ENCODE peak calls at places on chromosomes 12 and 14, in six cellular contexts. One of them, this sample, is unnamed.

GRCh38 chr12:71415336-71416231 is 24.0 kb upstream of the LGR5 start:
- ATAC-seq in upper lobe of left lung: peak; percentile 69
- ATAC-seq in K562: peak; percentile 95
- ATAC-seq in HepG2: peak; percentile 90
- ATAC-seq in GM12878: peak; percentile 92
- ATAC-seq in A549: peak; percentile 98
- ATAC-seq in this sample: no peak

GRCh38 chr12:11729439-11730150 is 80.1 kb downstream of the ETV6 start:
- ATAC-seq in upper lobe of left lung: no peak
- ATAC-seq in K562: no peak
- ATAC-seq in HepG2: no peak
- ATAC-seq in GM12878: peak; percentile 38
- ATAC-seq in A549: no peak
- ATAC-seq in this sample: no peak

GRCh38 chr12:69527506-69528272 is 57.5 kb downstream of the FRS2 start:
- ATAC-seq in upper lobe of left lung: peak; percentile 56
- ATAC-seq in K562: no peak
- ATAC-seq in HepG2: no peak
- ATAC-seq in GM12878: peak; percentile 26
- ATAC-seq in A549: peak; percentile 55
- ATAC-seq in this sample: peak; percentile 36

GRCh38 chr14:94115068-94115591 is 4.6 kb downstream of the IFI27 start:
- ATAC-seq in upper lobe of left lung: no peak
- ATAC-seq in K562: no peak
- ATAC-seq in HepG2: no peak
- ATAC-seq in GM12878: no peak
- ATAC-seq in A549: peak; percentile 13
- ATAC-seq in this sample: peak; percentile 54

GRCh38 chr12:23474438-23475000 is 475.0 kb downstream of the SOX5 start:
- ATAC-seq in upper lobe of left lung: peak; percentile 16
- ATAC-seq in K562: no peak
- ATAC-seq in HepG2: no peak
- ATAC-seq in GM12878: no peak
- ATAC-seq in A549: no peak
- ATAC-seq in this sample: peak; percentile 22

GRCh38 chr12:11228268-11228879 is 41.1 kb downstream of the PRB3 start:
- ATAC-seq in upper lobe of left lung: peak; percentile 43
- ATAC-seq in K562: peak; percentile 85
- ATAC-seq in HepG2: peak; percentile 97
- ATAC-seq in GM12878: peak; percentile 98
- ATAC-seq in A549: peak; percentile 95
- ATAC-seq in this sample: no peak

GRCh38 chr14:65290830-65291229 is 121.7 kb upstream of the FUT8 start:
- ATAC-seq in upper lobe of left lung: no peak
- ATAC-seq in K562: no peak
- ATAC-seq in HepG2: no peak
- ATAC-seq in GM12878: peak; percentile 11
- ATAC-seq in A549: peak; percentile 43
- ATAC-seq in this sample: no peak

GRCh38 chr12:77500124-77500523 is 330.6 kb upstream of the NAV3 start:
- ATAC-seq in upper lobe of left lung: no peak
- ATAC-seq in K562: no peak
- ATAC-seq in HepG2: no peak
- ATAC-seq in GM12878: no peak
- ATAC-seq in A549: no peak
- ATAC-seq in this sample: no peak

GRCh38 chr12:114898159-114898558 is 214.2 kb upstream of the TBX3 start:
- ATAC-seq in upper lobe of left lung: no peak
- ATAC-seq in K562: no peak
- ATAC-seq in HepG2: no peak
- ATAC-seq in GM12878: no peak
- ATAC-seq in A549: no peak
- ATAC-seq in this sample: no peak

GRCh38 chr12:129607756-129608155 is 296.1 kb downstream of the TMEM132D start:
- ATAC-seq in upper lobe of left lung: no peak
- ATAC-seq in K562: no peak
- ATAC-seq in HepG2: no peak
- ATAC-seq in GM12878: no peak
- ATAC-seq in A549: no peak
- ATAC-seq in this sample: no peak

GRCh38 chr12:122939151-122939550 is 27.1 kb downstream of the ABCB9 start:
- ATAC-seq in upper lobe of left lung: no peak
- ATAC-seq in K562: no peak
- ATAC-seq in HepG2: no peak
- ATAC-seq in GM12878: no peak
- ATAC-seq in A549: no peak
- ATAC-seq in this sample: no peak

GRCh38 chr14:38255673-38256357 is at the start of gene CLEC14A:
- ATAC-seq in upper lobe of left lung: peak; percentile 68
- ATAC-seq in K562: no peak
- ATAC-seq in HepG2: peak; percentile 52
- ATAC-seq in GM12878: no peak
- ATAC-seq in A549: peak; percentile 59
- ATAC-seq in this sample: peak; percentile 84

GRCh38 chr14:29928342-29928640 is 644 bp upstream of the PRKD1 start:
- ATAC-seq in upper lobe of left lung: peak; percentile 12
- ATAC-seq in K562: no peak
- ATAC-seq in HepG2: peak; percentile 1
- ATAC-seq in GM12878: no peak
- ATAC-seq in A549: peak; percentile 15
- ATAC-seq in this sample: no peak

GRCh38 chr12:57836442-57837375 is 9.8 kb downstream of the CTDSP2 start:
- ATAC-seq in upper lobe of left lung: peak; percentile 48
- ATAC-seq in K562: peak; percentile 82
- ATAC-seq in HepG2: no peak
- ATAC-seq in GM12878: peak; percentile 63
- ATAC-seq in A549: peak; percentile 12
- ATAC-seq in this sample: peak; percentile 63

GRCh38 chr14:97137705-97138104 is 340.5 kb downstream of the VRK1 start:
- ATAC-seq in upper lobe of left lung: no peak
- ATAC-seq in K562: no peak
- ATAC-seq in HepG2: no peak
- ATAC-seq in GM12878: no peak
- ATAC-seq in A549: no peak
- ATAC-seq in this sample: no peak

GRCh38 chr14:90545431-90545830 is 148.6 kb downstream of the CALM1 start:
- ATAC-seq in upper lobe of left lung: no peak
- ATAC-seq in K562: no peak
- ATAC-seq in HepG2: no peak
- ATAC-seq in GM12878: no peak
- ATAC-seq in A549: no peak
- ATAC-seq in this sample: no peak

GRCh38 chr12:114952573-114953196 is 268.7 kb upstream of the TBX3 start:
- ATAC-seq in upper lobe of left lung: no peak
- ATAC-seq in K562: no peak
- ATAC-seq in HepG2: no peak
- ATAC-seq in GM12878: no peak
- ATAC-seq in A549: no peak
- ATAC-seq in this sample: peak; percentile 36

GRCh38 chr12:46357438-46358324 is 14.9 kb downstream of the SLC38A2 start:
- ATAC-seq in upper lobe of left lung: peak; percentile 28
- ATAC-seq in K562: peak; percentile 72
- ATAC-seq in HepG2: peak; percentile 59
- ATAC-seq in GM12878: peak; percentile 12
- ATAC-seq in A549: peak; percentile 60
- ATAC-seq in this sample: peak; percentile 34

GRCh38 chr12:20547788-20548575 is 147.2 kb upstream of the SLCO1C1 start:
- ATAC-seq in upper lobe of left lung: no peak
- ATAC-seq in K562: no peak
- ATAC-seq in HepG2: no peak
- ATAC-seq in GM12878: no peak
- ATAC-seq in A549: no peak
- ATAC-seq in this sample: no peak

GRCh38 chr12:8658361-8658760 is 4.3 kb downstream of the MFAP5 start:
- ATAC-seq in upper lobe of left lung: peak; percentile 75
- ATAC-seq in K562: no peak
- ATAC-seq in HepG2: no peak
- ATAC-seq in GM12878: no peak
- ATAC-seq in A549: no peak
- ATAC-seq in this sample: no peak

GRCh38 chr14:103074699-103075341 is 9.2 kb upstream of the LBHD2 start:
- ATAC-seq in upper lobe of left lung: peak; percentile 73
- ATAC-seq in K562: peak; percentile 49
- ATAC-seq in HepG2: peak; percentile 42
- ATAC-seq in GM12878: peak; percentile 2
- ATAC-seq in A549: peak; percentile 32
- ATAC-seq in this sample: peak; percentile 47

GRCh38 chr14:93916476-93916875 is 10.7 kb upstream of the FAM181A start:
- ATAC-seq in upper lobe of left lung: no peak
- ATAC-seq in K562: no peak
- ATAC-seq in HepG2: no peak
- ATAC-seq in GM12878: no peak
- ATAC-seq in A549: no peak
- ATAC-seq in this sample: no peak

GRCh38 chr12:132707241-132707640 is 3.4 kb upstream of the PGAM5 start:
- ATAC-seq in upper lobe of left lung: no peak
- ATAC-seq in K562: no peak
- ATAC-seq in HepG2: no peak
- ATAC-seq in GM12878: no peak
- ATAC-seq in A549: no peak
- ATAC-seq in this sample: no peak

GRCh38 chr14:74978416-74978947 is 23.1 kb upstream of the PGF start:
- ATAC-seq in upper lobe of left lung: no peak
- ATAC-seq in K562: no peak
- ATAC-seq in HepG2: no peak
- ATAC-seq in GM12878: no peak
- ATAC-seq in A549: no peak
- ATAC-seq in this sample: no peak

DNA sequence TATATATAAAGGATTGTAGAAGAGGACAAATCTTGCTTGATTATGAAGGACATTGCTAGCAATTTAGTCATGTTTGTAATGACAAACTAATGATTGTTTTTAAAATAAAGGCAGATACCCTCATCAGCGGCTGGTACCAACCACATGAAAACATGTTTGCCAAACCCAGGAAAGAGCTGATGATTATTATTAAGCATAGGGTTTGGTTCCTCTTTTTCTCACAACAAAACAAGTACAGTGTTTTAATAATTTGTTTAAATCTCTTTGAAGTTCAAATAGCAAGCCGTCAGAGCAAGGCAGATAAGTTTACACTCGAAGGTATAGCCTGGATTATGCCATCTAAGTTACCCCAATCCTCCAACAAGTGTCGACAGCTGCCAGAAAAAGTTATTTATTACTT is 5.3 kb upstream of the SINHCAF start:
- ATAC-seq in upper lobe of left lung: no peak
- ATAC-seq in K562: no peak
- ATAC-seq in HepG2: no peak
- ATAC-seq in GM12878: peak; percentile 82
- ATAC-seq in A549: no peak
- ATAC-seq in this sample: no peak
- TF ChIP-seq EP300 in upper lobe of left lung: no peak
- TF ChIP-seq EP300 in K562: no peak
- TF ChIP-seq EP300 in HepG2: no peak
- TF ChIP-seq EP300 in GM12878: no peak
- TF ChIP-seq EP300 in A549: no peak
- TF ChIP-seq EP300 in this sample: no peak

DNA sequence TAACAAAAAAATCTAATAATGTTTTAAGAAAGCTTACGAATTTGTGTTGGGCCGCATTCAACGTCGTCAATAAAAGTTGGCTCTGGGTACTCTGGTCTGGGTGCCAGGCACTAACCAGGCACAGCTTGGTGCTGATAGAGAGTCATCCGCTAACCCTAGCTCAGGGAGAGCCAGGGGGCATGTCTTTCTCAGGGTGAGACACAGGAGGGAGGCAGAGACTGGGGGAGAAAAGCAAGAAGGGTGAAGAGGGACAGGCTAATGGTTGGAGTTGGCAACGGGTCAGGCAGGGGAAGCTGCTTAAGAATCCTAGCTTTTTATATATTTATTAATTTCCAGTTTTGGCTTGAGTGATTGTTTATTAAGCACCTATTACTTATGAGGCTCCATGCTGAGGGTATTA is 105.0 kb downstream of the CMKLR1 start:
- ATAC-seq in upper lobe of left lung: no peak
- ATAC-seq in K562: peak; percentile 32
- ATAC-seq in HepG2: no peak
- ATAC-seq in GM12878: peak; percentile 78
- ATAC-seq in A549: no peak
- ATAC-seq in this sample: no peak
- TF ChIP-seq CTCF in upper lobe of left lung: peak; percentile 17
- TF ChIP-seq CTCF in K562: peak; percentile 31
- TF ChIP-seq CTCF in HepG2: peak; percentile 41
- TF ChIP-seq CTCF in GM12878: peak; percentile 58
- TF ChIP-seq CTCF in A549: no peak
- TF ChIP-seq CTCF in this sample: peak; percentile 25

DNA sequence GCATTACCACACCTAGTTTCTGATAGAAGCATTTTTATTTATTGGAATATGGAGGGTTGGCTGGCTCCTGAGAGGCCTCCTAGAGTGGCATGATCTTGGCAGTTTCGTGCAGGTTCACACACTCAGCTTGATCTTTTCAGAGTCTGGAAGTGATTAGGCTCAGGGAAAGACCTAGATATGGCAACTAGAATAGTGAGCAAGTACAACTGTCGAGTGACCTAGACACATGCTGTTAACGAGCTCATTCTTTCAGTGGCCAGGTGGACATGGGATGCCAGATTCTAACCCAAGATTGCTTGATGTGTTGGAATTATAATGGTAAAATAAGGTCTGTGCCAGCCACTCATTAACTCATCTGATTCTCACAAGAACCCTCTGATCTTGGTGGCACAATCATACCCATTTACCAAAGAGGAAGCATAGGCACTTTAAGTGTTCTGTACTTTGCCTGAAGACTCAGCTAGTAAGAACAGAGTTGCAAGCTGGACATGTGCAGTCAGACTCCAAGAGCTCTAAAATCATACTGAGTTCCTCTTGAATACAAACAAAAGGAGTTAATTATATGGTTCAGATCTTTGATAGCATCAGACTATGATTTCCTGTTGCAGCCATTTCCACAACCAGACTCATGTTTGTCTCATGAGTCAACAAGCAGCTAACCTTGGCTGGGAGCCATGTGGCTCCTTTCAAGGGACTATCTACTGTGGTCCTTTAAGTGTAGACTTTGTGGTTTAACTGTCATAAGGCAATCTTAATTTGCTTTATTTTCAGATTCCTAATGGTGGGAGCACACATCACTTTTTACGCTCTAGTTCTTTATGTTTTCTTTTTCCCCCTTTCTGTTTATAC is 144.2 kb downstream of the PLEKHA5 start:
- ATAC-seq in upper lobe of left lung: peak; percentile 75
- ATAC-seq in K562: peak; percentile 66
- ATAC-seq in HepG2: peak; percentile 56
- ATAC-seq in GM12878: no peak
- ATAC-seq in A549: peak; percentile 93
- ATAC-seq in this sample: peak; percentile 61
- TF ChIP-seq EP300 in upper lobe of left lung: no peak
- TF ChIP-seq EP300 in K562: no peak
- TF ChIP-seq EP300 in HepG2: no peak
- TF ChIP-seq EP300 in GM12878: no peak
- TF ChIP-seq EP300 in A549: no peak
- TF ChIP-seq EP300 in this sample: no peak

GRCh38 chr12:54734196-54734950 is 86.2 kb upstream of the DCD start:
- ATAC-seq in upper lobe of left lung: no peak
- ATAC-seq in K562: no peak
- ATAC-seq in HepG2: peak; percentile 71
- ATAC-seq in GM12878: no peak
- ATAC-seq in A549: no peak
- ATAC-seq in this sample: no peak
- TF ChIP-seq CTCF in upper lobe of left lung: no peak
- TF ChIP-seq CTCF in K562: no peak
- TF ChIP-seq CTCF in HepG2: no peak
- TF ChIP-seq CTCF in GM12878: no peak
- TF ChIP-seq CTCF in A549: no peak
- TF ChIP-seq CTCF in this sample: no peak

GRCh38 chr14:67517083-67517482 is 16.0 kb upstream of the PLEKHH1 start:
- ATAC-seq in upper lobe of left lung: no peak
- ATAC-seq in K562: peak; percentile 29
- ATAC-seq in HepG2: peak; percentile 32
- ATAC-seq in GM12878: no peak
- ATAC-seq in A549: peak; percentile 43
- ATAC-seq in this sample: no peak
- TF ChIP-seq EP300 in upper lobe of left lung: no peak
- TF ChIP-seq EP300 in K562: no peak
- TF ChIP-seq EP300 in HepG2: no peak
- TF ChIP-seq EP300 in GM12878: no peak
- TF ChIP-seq EP300 in A549: no peak
- TF ChIP-seq EP300 in this sample: no peak